ENCODE peak calls at places on chromosomes 1 and 21, in ten cellular contexts. One of them, this sample, is unnamed.

GRCh38 chr1:174913225-174913903 is 86.4 kb upstream of the CACYBP start:
- DNase-seq in transverse colon: no peak
- DNase-seq in upper lobe of left lung: no peak
- DNase-seq in stomach: no peak
- DNase-seq in A549: no peak
- DNase-seq in tibial nerve: no peak
- DNase-seq in sigmoid colon: no peak
- DNase-seq in SK-N-SH: no peak
- DNase-seq in suprapubic skin: no peak
- DNase-seq in K562: peak
- DNase-seq in this sample: no peak

GRCh38 chr1:232046531-232047283 is 420.1 kb downstream of the DISC1 start:
- DNase-seq in transverse colon: no peak
- DNase-seq in upper lobe of left lung: no peak
- DNase-seq in stomach: no peak
- DNase-seq in A549: no peak
- DNase-seq in tibial nerve: no peak
- DNase-seq in sigmoid colon: no peak
- DNase-seq in SK-N-SH: no peak
- DNase-seq in suprapubic skin: no peak
- DNase-seq in K562: no peak
- DNase-seq in this sample: no peak

GRCh38 chr1:61081135-61081636 is 1.2 kb upstream of the NFIA start:
- DNase-seq in transverse colon: no peak
- DNase-seq in upper lobe of left lung: no peak
- DNase-seq in stomach: no peak
- DNase-seq in A549: no peak
- DNase-seq in tibial nerve: no peak
- DNase-seq in sigmoid colon: no peak
- DNase-seq in SK-N-SH: no peak
- DNase-seq in suprapubic skin: no peak
- DNase-seq in K562: no peak
- DNase-seq in this sample: no peak

GRCh38 chr1:34013958-34014737 is 150.3 kb downstream of the HMGB4 start:
- DNase-seq in transverse colon: no peak
- DNase-seq in upper lobe of left lung: no peak
- DNase-seq in stomach: no peak
- DNase-seq in A549: no peak
- DNase-seq in tibial nerve: no peak
- DNase-seq in sigmoid colon: no peak
- DNase-seq in SK-N-SH: peak
- DNase-seq in suprapubic skin: no peak
- DNase-seq in K562: peak
- DNase-seq in this sample: no peak

GRCh38 chr1:182330303-182330702 is 61.3 kb downstream of the GLUL start:
- DNase-seq in transverse colon: peak
- DNase-seq in upper lobe of left lung: no peak
- DNase-seq in stomach: peak
- DNase-seq in A549: no peak
- DNase-seq in tibial nerve: peak
- DNase-seq in sigmoid colon: peak
- DNase-seq in SK-N-SH: no peak
- DNase-seq in suprapubic skin: peak
- DNase-seq in K562: peak
- DNase-seq in this sample: no peak

GRCh38 chr1:67673468-67674201 is 11.4 kb upstream of the GADD45A start:
- DNase-seq in transverse colon: no peak
- DNase-seq in upper lobe of left lung: no peak
- DNase-seq in stomach: no peak
- DNase-seq in A549: no peak
- DNase-seq in tibial nerve: no peak
- DNase-seq in sigmoid colon: no peak
- DNase-seq in SK-N-SH: no peak
- DNase-seq in suprapubic skin: no peak
- DNase-seq in K562: no peak
- DNase-seq in this sample: no peak

GRCh38 chr21:42107881-42108553 is 36.9 kb downstream of the UMODL1 start:
- DNase-seq in transverse colon: peak
- DNase-seq in upper lobe of left lung: peak
- DNase-seq in stomach: peak
- DNase-seq in A549: peak
- DNase-seq in tibial nerve: no peak
- DNase-seq in sigmoid colon: no peak
- DNase-seq in SK-N-SH: peak
- DNase-seq in suprapubic skin: no peak
- DNase-seq in K562: peak
- DNase-seq in this sample: no peak

GRCh38 chr1:22018583-22019559 is 17.4 kb downstream of the CELA3A start:
- DNase-seq in transverse colon: peak
- DNase-seq in upper lobe of left lung: no peak
- DNase-seq in stomach: peak
- DNase-seq in A549: no peak
- DNase-seq in tibial nerve: peak
- DNase-seq in sigmoid colon: peak
- DNase-seq in SK-N-SH: no peak
- DNase-seq in suprapubic skin: no peak
- DNase-seq in K562: peak
- DNase-seq in this sample: no peak

GRCh38 chr1:14238472-14239059 is 359.9 kb upstream of the KAZN start:
- DNase-seq in transverse colon: peak
- DNase-seq in upper lobe of left lung: no peak
- DNase-seq in stomach: peak
- DNase-seq in A549: no peak
- DNase-seq in tibial nerve: no peak
- DNase-seq in sigmoid colon: peak
- DNase-seq in SK-N-SH: no peak
- DNase-seq in suprapubic skin: peak
- DNase-seq in K562: no peak
- DNase-seq in this sample: no peak

GRCh38 chr1:29503441-29503840 is 267.1 kb downstream of the PTPRU start:
- DNase-seq in transverse colon: no peak
- DNase-seq in upper lobe of left lung: no peak
- DNase-seq in stomach: peak
- DNase-seq in A549: no peak
- DNase-seq in tibial nerve: no peak
- DNase-seq in sigmoid colon: peak
- DNase-seq in SK-N-SH: no peak
- DNase-seq in suprapubic skin: no peak
- DNase-seq in K562: no peak
- DNase-seq in this sample: no peak

GRCh38 chr1:196355206-196355786 is 252.9 kb downstream of the KCNT2 start:
- DNase-seq in transverse colon: no peak
- DNase-seq in upper lobe of left lung: no peak
- DNase-seq in stomach: no peak
- DNase-seq in A549: peak
- DNase-seq in tibial nerve: peak
- DNase-seq in sigmoid colon: no peak
- DNase-seq in SK-N-SH: peak
- DNase-seq in suprapubic skin: no peak
- DNase-seq in K562: no peak
- DNase-seq in this sample: no peak

DNA sequence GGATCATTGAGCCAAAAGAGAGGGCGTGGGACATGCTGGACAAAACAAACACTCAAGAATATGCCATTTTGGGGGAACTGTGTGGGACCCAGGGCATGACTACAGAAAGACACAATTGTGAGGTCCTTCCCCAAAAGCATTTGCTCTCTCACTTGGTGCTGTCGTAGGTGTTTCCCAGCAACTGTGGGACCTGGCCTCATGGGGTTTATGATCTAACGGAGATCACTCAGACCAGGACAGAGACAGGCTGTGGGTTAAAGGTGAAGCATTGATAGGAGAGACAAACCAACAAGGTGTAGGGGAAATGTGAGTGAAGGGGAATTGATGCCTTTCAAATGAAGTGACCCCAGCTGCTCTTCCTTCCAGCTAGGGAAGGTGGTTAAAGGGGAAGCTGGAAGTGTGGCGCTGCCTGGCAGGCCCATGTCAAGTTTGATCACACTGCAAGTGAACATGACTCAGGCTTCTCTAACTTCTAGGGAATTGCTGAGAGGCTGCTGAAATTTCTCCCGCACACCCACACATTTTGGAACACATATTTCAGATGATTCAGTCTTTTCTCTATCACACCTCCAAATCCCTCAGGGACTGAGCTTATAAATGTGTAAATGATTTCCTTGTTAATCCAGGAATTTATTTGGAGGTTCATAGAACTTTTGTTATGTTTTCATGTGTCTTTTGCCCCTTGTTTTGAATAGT is 30.2 kb downstream of the TRAF5 start:
- DNase-seq in transverse colon: no peak
- DNase-seq in upper lobe of left lung: no peak
- DNase-seq in stomach: no peak
- DNase-seq in A549: no peak
- DNase-seq in tibial nerve: no peak
- DNase-seq in sigmoid colon: no peak
- DNase-seq in SK-N-SH: no peak
- DNase-seq in suprapubic skin: no peak
- DNase-seq in K562: no peak
- DNase-seq in this sample: no peak
- TF ChIP-seq EP300 in transverse colon: no peak
- TF ChIP-seq EP300 in upper lobe of left lung: no peak
- TF ChIP-seq EP300 in stomach: no peak
- TF ChIP-seq EP300 in A549: no peak
- TF ChIP-seq EP300 in tibial nerve: no peak
- TF ChIP-seq EP300 in sigmoid colon: no peak
- TF ChIP-seq EP300 in SK-N-SH: no peak
- TF ChIP-seq EP300 in suprapubic skin: no peak
- TF ChIP-seq EP300 in K562: no peak
- TF ChIP-seq EP300 in this sample: no peak

DNA sequence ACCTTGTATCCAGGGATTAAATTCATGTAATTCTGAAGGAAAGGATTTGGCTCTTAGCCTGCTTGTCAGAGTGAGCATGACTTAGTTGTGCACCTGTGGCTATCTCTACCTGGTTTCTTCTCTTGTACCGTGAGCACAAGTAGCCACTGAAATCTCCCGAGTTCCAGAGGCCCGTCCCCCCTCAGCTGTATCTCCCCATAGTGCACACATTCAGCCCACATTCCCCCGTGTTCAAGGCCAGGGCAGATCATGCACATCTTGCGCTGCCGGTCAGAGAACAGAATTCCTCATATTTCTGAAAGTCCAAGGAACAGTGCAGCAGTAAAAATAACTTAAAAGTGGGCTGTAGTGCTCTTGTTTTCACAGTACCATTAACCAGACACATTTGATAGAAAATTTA is 2.4 kb downstream of the TENT5C start:
- DNase-seq in transverse colon: no peak
- DNase-seq in upper lobe of left lung: no peak
- DNase-seq in stomach: no peak
- DNase-seq in A549: no peak
- DNase-seq in tibial nerve: no peak
- DNase-seq in sigmoid colon: no peak
- DNase-seq in SK-N-SH: no peak
- DNase-seq in suprapubic skin: no peak
- DNase-seq in K562: no peak
- DNase-seq in this sample: no peak
- H3K27ac ChIP-seq in transverse colon: peak
- H3K27ac ChIP-seq in upper lobe of left lung: no peak
- H3K27ac ChIP-seq in stomach: peak
- H3K27ac ChIP-seq in A549: no peak
- H3K27ac ChIP-seq in tibial nerve: no peak
- H3K27ac ChIP-seq in sigmoid colon: no peak
- H3K27ac ChIP-seq in SK-N-SH: no peak
- H3K27ac ChIP-seq in suprapubic skin: no peak
- H3K27ac ChIP-seq in K562: peak
- H3K27ac ChIP-seq in this sample: no peak

GRCh38 chr1:183884512-183884911 is 79.6 kb downstream of the RGL1 start:
- DNase-seq in transverse colon: no peak
- DNase-seq in upper lobe of left lung: no peak
- DNase-seq in stomach: no peak
- DNase-seq in A549: no peak
- DNase-seq in tibial nerve: no peak
- DNase-seq in sigmoid colon: no peak
- DNase-seq in SK-N-SH: no peak
- DNase-seq in suprapubic skin: no peak
- DNase-seq in K562: no peak
- DNase-seq in this sample: no peak
- TF ChIP-seq EP300 in transverse colon: no peak
- TF ChIP-seq EP300 in upper lobe of left lung: no peak
- TF ChIP-seq EP300 in stomach: no peak
- TF ChIP-seq EP300 in A549: no peak
- TF ChIP-seq EP300 in tibial nerve: no peak
- TF ChIP-seq EP300 in sigmoid colon: no peak
- TF ChIP-seq EP300 in SK-N-SH: no peak
- TF ChIP-seq EP300 in suprapubic skin: no peak
- TF ChIP-seq EP300 in K562: no peak
- TF ChIP-seq EP300 in this sample: no peak

GRCh38 chr1:46524843-46525242 is 26.6 kb downstream of the KNCN start:
- DNase-seq in transverse colon: no peak
- DNase-seq in upper lobe of left lung: no peak
- DNase-seq in stomach: no peak
- DNase-seq in A549: no peak
- DNase-seq in tibial nerve: no peak
- DNase-seq in sigmoid colon: no peak
- DNase-seq in SK-N-SH: no peak
- DNase-seq in suprapubic skin: no peak
- DNase-seq in K562: no peak
- DNase-seq in this sample: no peak

GRCh38 chr1:46521417-46521816 is 30.0 kb downstream of the KNCN start:
- DNase-seq in transverse colon: no peak
- DNase-seq in upper lobe of left lung: no peak
- DNase-seq in stomach: no peak
- DNase-seq in A549: no peak
- DNase-seq in tibial nerve: no peak
- DNase-seq in sigmoid colon: no peak
- DNase-seq in SK-N-SH: no peak
- DNase-seq in suprapubic skin: no peak
- DNase-seq in K562: no peak
- DNase-seq in this sample: no peak

GRCh38 chr1:46522184-46522968 is 29.1 kb downstream of the KNCN start:
- DNase-seq in transverse colon: peak
- DNase-seq in upper lobe of left lung: peak
- DNase-seq in stomach: peak
- DNase-seq in A549: no peak
- DNase-seq in tibial nerve: peak
- DNase-seq in sigmoid colon: no peak
- DNase-seq in SK-N-SH: no peak
- DNase-seq in suprapubic skin: peak
- DNase-seq in K562: peak
- DNase-seq in this sample: peak

GRCh38 chr1:46523556-46524443 is 27.6 kb downstream of the KNCN start:
- DNase-seq in transverse colon: no peak
- DNase-seq in upper lobe of left lung: no peak
- DNase-seq in stomach: no peak
- DNase-seq in A549: no peak
- DNase-seq in tibial nerve: no peak
- DNase-seq in sigmoid colon: no peak
- DNase-seq in SK-N-SH: no peak
- DNase-seq in suprapubic skin: no peak
- DNase-seq in K562: peak
- DNase-seq in this sample: no peak

DNA sequence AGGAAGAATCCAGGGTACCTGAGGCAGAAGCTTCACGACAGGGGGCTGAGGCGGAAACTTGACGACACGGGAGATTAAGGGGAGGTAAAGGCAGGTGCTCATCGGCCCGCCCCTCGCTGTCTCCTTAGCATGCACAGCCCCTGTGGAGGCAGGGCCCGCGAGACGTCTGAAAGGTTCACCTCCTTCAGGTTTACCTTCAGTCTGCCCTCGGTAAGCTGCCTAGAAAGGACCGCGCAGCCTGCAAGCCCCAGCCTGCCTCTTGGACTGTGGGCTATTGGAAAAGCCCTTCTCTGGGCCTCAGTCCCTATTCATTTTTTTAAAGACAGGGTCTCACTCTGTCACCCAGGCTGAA is 28.5 kb downstream of the KNCN start:
- DNase-seq in transverse colon: no peak
- DNase-seq in upper lobe of left lung: no peak
- DNase-seq in stomach: no peak
- DNase-seq in A549: no peak
- DNase-seq in tibial nerve: no peak
- DNase-seq in sigmoid colon: no peak
- DNase-seq in SK-N-SH: no peak
- DNase-seq in suprapubic skin: no peak
- DNase-seq in K562: peak
- DNase-seq in this sample: no peak
- H3K27ac ChIP-seq in transverse colon: no peak
- H3K27ac ChIP-seq in upper lobe of left lung: no peak
- H3K27ac ChIP-seq in stomach: no peak
- H3K27ac ChIP-seq in A549: peak
- H3K27ac ChIP-seq in tibial nerve: no peak
- H3K27ac ChIP-seq in sigmoid colon: no peak
- H3K27ac ChIP-seq in SK-N-SH: no peak
- H3K27ac ChIP-seq in suprapubic skin: no peak
- H3K27ac ChIP-seq in K562: peak
- H3K27ac ChIP-seq in this sample: no peak

This sample was measured in ovary.